ENCODE peak calls at places on chromosomes 4 and X, in seven cellular contexts. B is NT2/D1; G is CD4-positive, alpha-beta memory T cell; V is cardiac muscle cell; T is CD4-positive, CD25-positive, alpha-beta regulatory T cell; P is HepG2; E is mesenchymal stem cell. R is an unnamed sample.

GRCh38 chrX:115393271-115393670 is 103.8 kb downstream of the LUZP4 start:
- DNase-seq in B (no peak), P (peak; percentile 46), T (no peak), V (peak; percentile 35), E (peak; percentile 45), G (no peak), R (no peak)

GRCh38 chrX:44344687-44345086 is 1.2 kb upstream of the EFHC2 start:
- DNase-seq in E (no peak), P (no peak), T (no peak), G (peak; percentile 36), B (no peak), V (no peak), R (no peak)

GRCh38 chrX:34578237-34578636 is 78.8 kb downstream of the TMEM47 start:
- DNase-seq in T (no peak), B (no peak), G (no peak), E (peak; percentile 38), P (no peak), V (peak; percentile 66), R (no peak)

GRCh38 chrX:38060331-38060878 is 54.1 kb downstream of the SYTL5 start:
- DNase-seq in V (no peak), G (no peak), E (no peak), P (no peak), T (no peak), B (no peak), R (no peak)

GRCh38 chr4:74501579-74501978 is 56.6 kb downstream of the AREG start:
- DNase-seq in P (no peak), G (no peak), E (peak; percentile 88), V (no peak), T (no peak), B (no peak), R (no peak)

GRCh38 chrX:39157796-39158195 is 356.5 kb downstream of the MID1IP1 start:
- DNase-seq in B (no peak), E (peak; percentile 27), T (no peak), V (no peak), G (no peak), P (no peak), R (no peak)

GRCh38 chrX:21738145-21738949 is 19.6 kb downstream of the SMPX start:
- DNase-seq in T (no peak), P (no peak), E (no peak), G (no peak), V (peak; percentile 26), B (no peak), R (no peak)

GRCh38 chr4:186701273-186701672 is 22.4 kb downstream of the FAT1 start:
- DNase-seq in E (peak; percentile 59), G (no peak), P (peak; percentile 62), B (no peak), T (no peak), V (peak; percentile 80), R (no peak)

GRCh38 chrX:44765556-44765955 is 78.3 kb upstream of the DUSP21 start:
- DNase-seq in G (no peak), V (no peak), B (no peak), T (no peak), P (no peak), E (no peak), R (no peak)

GRCh38 chr4:113435893-113436292 is 325.6 kb downstream of the CAMK2D start:
- DNase-seq in P (no peak), G (no peak), E (peak; percentile 87), B (no peak), V (no peak), T (no peak), R (peak; percentile 16)

GRCh38 chr4:105422207-105422920 is 51.5 kb downstream of the PPA2 start:
- DNase-seq in E (no peak), P (peak; percentile 62), B (no peak), V (no peak), G (no peak), T (no peak), R (no peak)

GRCh38 chrX:53048169-53049126 is at the start of gene GPR173:
- DNase-seq in E (peak; percentile 60), T (no peak), G (no peak), B (peak; percentile 43), V (peak; percentile 50), P (no peak), R (peak; percentile 41)

GRCh38 chr4:67292649-67293048 is 252.7 kb downstream of the CENPC start:
- DNase-seq in T (no peak), B (no peak), P (no peak), E (no peak), V (no peak), G (no peak), R (no peak)

GRCh38 chr4:165879581-165879980 is 6.5 kb downstream of the TLL1 start:
- DNase-seq in B (no peak), T (no peak), G (no peak), V (no peak), P (no peak), E (no peak), R (no peak)

GRCh38 chrX:132967049-132967448 is 8.6 kb upstream of the HS6ST2 start:
- DNase-seq in E (no peak), B (no peak), G (no peak), V (no peak), P (peak; percentile 59), T (no peak), R (no peak)

GRCh38 chrX:95056901-95057300 is 1382.9 kb downstream of the FAM133A start:
- DNase-seq in B (no peak), G (no peak), T (no peak), E (no peak), P (no peak), V (no peak), R (no peak)

DNA sequence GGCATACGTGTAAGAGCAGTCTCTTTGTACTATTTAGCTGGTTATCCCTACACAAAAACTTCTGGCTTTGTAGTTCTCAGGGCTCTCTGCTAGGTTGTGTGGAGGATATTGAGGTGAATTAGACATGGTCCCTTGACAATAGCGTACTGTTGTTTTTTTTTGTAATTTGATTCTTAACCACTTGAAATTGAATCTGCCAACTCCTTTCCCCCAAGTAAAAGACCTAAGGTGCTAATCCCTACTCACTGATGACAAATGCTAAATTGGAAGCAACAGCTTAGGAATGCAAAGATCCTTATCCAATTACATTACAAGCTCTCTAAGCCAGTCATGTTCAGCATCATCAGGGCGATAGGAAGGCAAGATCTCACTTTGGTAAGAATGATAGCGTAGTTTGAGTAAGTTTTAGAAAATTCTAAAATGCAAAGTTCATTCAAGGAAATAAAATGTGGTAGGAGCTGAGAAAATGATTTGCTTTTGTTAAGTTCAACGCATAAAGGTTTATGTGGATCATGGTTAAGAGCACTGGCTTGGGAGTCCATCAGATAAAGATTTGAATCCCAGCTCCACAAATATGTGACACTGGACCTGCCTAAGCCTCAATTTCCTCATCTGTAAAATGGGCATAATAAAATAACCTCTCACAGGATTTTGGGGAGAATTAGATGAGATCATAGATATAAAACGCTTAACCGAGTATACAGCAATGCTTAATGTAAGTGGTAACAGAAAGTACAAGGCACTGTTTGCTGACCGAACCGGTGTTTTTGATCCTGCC is 39.3 kb downstream of the DOCK11 start:
- DNase-seq in V (peak; percentile 3), B (peak; percentile 20), P (no peak), E (no peak), T (no peak), G (no peak), R (no peak)
- H3K4me1 ChIP-seq in V (peaks cover 19% of the 10 kb centered on the region), B (no peaks in the 10 kb centered on the region), P (no peaks in the 10 kb centered on the region), E (peaks cover 1% of the 10 kb centered on the region), T (peaks cover 65% of the 10 kb centered on the region), G (peaks cover 89% of the 10 kb centered on the region), R (peaks cover 47% of the 10 kb centered on the region)

DNA sequence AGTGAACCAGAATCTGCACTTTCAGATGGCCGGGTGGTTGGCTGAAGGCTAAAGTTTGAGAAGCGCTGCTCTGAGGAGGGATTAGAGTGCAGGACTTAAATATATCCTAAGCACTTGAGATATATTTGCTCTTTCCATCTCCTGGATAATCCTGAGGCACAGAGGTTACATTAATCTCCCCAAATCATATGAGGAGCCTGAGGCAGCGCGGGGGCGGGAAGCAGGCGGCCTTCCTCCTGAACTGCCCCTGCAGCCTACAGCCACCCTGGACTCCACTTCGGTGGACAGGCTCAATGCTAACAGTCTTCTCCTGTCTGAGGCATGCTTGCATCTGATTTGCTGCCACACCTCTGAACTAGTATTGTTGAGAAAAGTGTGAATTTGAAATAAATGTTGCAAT is 72.5 kb downstream of the AFAP1 start:
- DNase-seq in G (no peak), B (no peak), V (no peak), P (no peak), T (no peak), E (no peak), R (no peak)
- H3K4me1 ChIP-seq in G (peaks cover 18% of the 10 kb centered on the region), B (no peaks in the 10 kb centered on the region), V (peaks cover 9% of the 10 kb centered on the region), P (peaks cover 7% of the 10 kb centered on the region), T (peaks cover 9% of the 10 kb centered on the region), E (peaks cover 17% of the 10 kb centered on the region), R (no peaks in the 10 kb centered on the region)

GRCh38 chr4:159174645-159175147 is 71.8 kb downstream of the RAPGEF2 start:
- DNase-seq in B (no peak), P (no peak), G (no peak), V (no peak), T (no peak), E (peak; percentile 45), R (no peak)
- H3K4me1 ChIP-seq in B (no peaks in the 10 kb centered on the region), P (peaks cover 41% of the 10 kb centered on the region), G (peaks cover 16% of the 10 kb centered on the region), V (peaks cover 56% of the 10 kb centered on the region), T (peaks cover 4% of the 10 kb centered on the region), E (peaks cover 9% of the 10 kb centered on the region), R (peaks cover 93% of the 10 kb centered on the region)

GRCh38 chr4:25861422-25861926 is 1.3 kb downstream of the SEL1L3 start:
- DNase-seq in G (no peak), P (no peak), E (peak; percentile 60), T (no peak), B (no peak), V (no peak), R (no peak)

GRCh38 chr4:25857851-25858400 is 4.9 kb downstream of the SEL1L3 start:
- DNase-seq in E (no peak), V (no peak), B (no peak), P (no peak), G (no peak), T (no peak), R (no peak)

GRCh38 chr4:25860586-25861421 is 2.0 kb downstream of the SEL1L3 start:
- DNase-seq in G (no peak), E (no peak), V (no peak), T (no peak), B (no peak), P (no peak), R (no peak)

GRCh38 chr4:25857403-25857802 is 5.4 kb downstream of the SEL1L3 start:
- DNase-seq in E (no peak), V (no peak), P (no peak), G (no peak), T (no peak), B (no peak), R (no peak)

GRCh38 chr4:25859429-25860148 is 3.2 kb downstream of the SEL1L3 start:
- DNase-seq in G (peak; percentile 66), E (no peak), T (peak; percentile 33), P (no peak), B (no peak), V (no peak), R (no peak)
- H3K4me1 ChIP-seq in G (peaks cover 79% of the 10 kb centered on the region), E (peaks cover 5% of the 10 kb centered on the region), T (peaks cover 74% of the 10 kb centered on the region), P (peaks cover 8% of the 10 kb centered on the region), B (no peaks in the 10 kb centered on the region), V (peaks cover 13% of the 10 kb centered on the region), R (peaks cover 38% of the 10 kb centered on the region)

DNA sequence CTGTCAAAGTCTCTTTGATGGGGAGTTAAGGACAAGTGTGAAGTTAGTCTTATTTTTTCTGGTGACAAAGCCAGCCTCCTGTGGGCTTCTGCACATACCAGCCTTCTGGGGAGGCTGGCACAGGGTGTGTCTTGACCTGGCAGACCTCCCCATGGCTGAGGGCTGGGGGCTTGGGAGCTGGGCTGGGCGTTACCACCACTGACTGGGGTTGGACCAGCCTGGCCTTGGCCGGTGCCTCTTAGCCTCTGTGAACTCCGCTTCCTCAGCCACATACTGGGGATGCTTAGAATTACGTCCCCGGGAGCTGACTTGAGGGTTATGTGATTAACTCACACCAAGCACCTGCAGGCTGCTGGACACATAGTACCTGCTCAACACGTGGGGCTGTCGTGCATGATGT is 14.0 kb downstream of the SH3TC1 start:
- DNase-seq in P (no peak), E (no peak), G (no peak), T (no peak), V (no peak), B (no peak), R (no peak)
- H3K4me1 ChIP-seq in P (no peaks in the 10 kb centered on the region), E (peaks cover 11% of the 10 kb centered on the region), G (peaks cover 9% of the 10 kb centered on the region), T (no peaks in the 10 kb centered on the region), V (no peaks in the 10 kb centered on the region), B (peaks cover 32% of the 10 kb centered on the region), R (peaks cover 8% of the 10 kb centered on the region)

R was measured in heart right ventricle.